ENCODE peak calls at places on chromosomes 12 and 14, in seven cellular contexts. C, L, X, Q, J, Y and M are unnamed samples.
A peak's percentile ranks its signal among the peaks of the same experiment; 100 is the strongest.

GRCh38 chr12:14960548-14961465 is 594 bp downstream of the ARHGDIB start:
- DNase-seq in C (no peak), L (peak; percentile 72), Y (no peak), X (peak; percentile 36), Q (peak; percentile 60), J (no peak), M (peak; percentile 85)

GRCh38 chr12:21771311-21771710 is 3.2 kb downstream of the KCNJ8 start:
- DNase-seq in Q (no peak), J (no peak), L (no peak), C (no peak), X (peak; percentile 74), Y (no peak), M (no peak)

GRCh38 chr12:48285751-48286650 is 64.7 kb downstream of the ZNF641 start:
- DNase-seq in Y (no peak), J (peak; percentile 44), Q (no peak), C (no peak), X (no peak), L (peak; percentile 39), M (peak; percentile 67)

GRCh38 chr12:106428379-106428778 is 70.8 kb downstream of the POLR3B start:
- DNase-seq in X (peak; percentile 52), Y (peak; percentile 40), Q (peak; percentile 24), C (peak; percentile 42), J (no peak), L (no peak), M (no peak)

GRCh38 chr12:25972783-25973182 is 14.3 kb downstream of the RASSF8 start:
- DNase-seq in J (no peak), Y (no peak), L (no peak), C (no peak), Q (no peak), X (peak; percentile 79), M (no peak)

GRCh38 chr14:31207746-31208545 is at the start of gene HECTD1:
- DNase-seq in Y (peak; percentile 95), Q (peak; percentile 92), L (peak; percentile 91), X (peak; percentile 84), J (peak; percentile 93), C (peak; percentile 74), M (peak; percentile 90)

GRCh38 chr12:105444809-105445102 is 114.3 kb downstream of the C12orf75 start:
- DNase-seq in X (peak; percentile 40), Y (no peak), Q (no peak), L (no peak), J (no peak), C (no peak), M (no peak)

GRCh38 chr12:18752280-18752920 is 14.5 kb downstream of the CAPZA3 start:
- DNase-seq in X (peak; percentile 95), J (peak; percentile 99), C (no peak), Q (peak; percentile 55), Y (no peak), L (no peak), M (no peak)

GRCh38 chr12:46419675-46420074 is 47.1 kb upstream of the SLC38A2 start:
- DNase-seq in Q (no peak), X (no peak), Y (no peak), C (no peak), J (no peak), L (no peak), M (no peak)

GRCh38 chr12:46895726-46896125 is 69.9 kb upstream of the SLC38A4 start:
- DNase-seq in Q (no peak), Y (no peak), X (no peak), C (no peak), L (no peak), J (no peak), M (no peak)

GRCh38 chr12:47773858-47774580 is 981 bp downstream of the SLC48A1 start:
- DNase-seq in Q (no peak), Y (no peak), J (no peak), C (no peak), X (no peak), L (no peak), M (no peak)

GRCh38 chr12:125245601-125246345 is 180.5 kb downstream of the AACS start:
- DNase-seq in X (no peak), J (no peak), Q (no peak), L (no peak), C (no peak), Y (no peak), M (no peak)

GRCh38 chr12:47165934-47166333 is 86.2 kb upstream of the AMIGO2 start:
- DNase-seq in Y (peak; percentile 66), Q (no peak), J (peak; percentile 69), C (no peak), L (no peak), X (no peak), M (no peak)

GRCh38 chr14:88310457-88310856 is 12.6 kb downstream of the KCNK10 start:
- DNase-seq in C (no peak), J (peak; percentile 9), X (no peak), Y (no peak), L (no peak), Q (no peak), M (no peak)

GRCh38 chr14:61277784-61278183 is 3.4 kb downstream of the TMEM30B start:
- DNase-seq in X (no peak), J (no peak), L (no peak), C (no peak), Y (no peak), Q (no peak), M (no peak)
- H3K4me3 ChIP-seq in X (no peak overlapping the region), J (no peak overlapping the region), L (no peak overlapping the region), C (no peak overlapping the region), Y (no peak overlapping the region), Q (no peak overlapping the region), M (no peak overlapping the region)

DNA sequence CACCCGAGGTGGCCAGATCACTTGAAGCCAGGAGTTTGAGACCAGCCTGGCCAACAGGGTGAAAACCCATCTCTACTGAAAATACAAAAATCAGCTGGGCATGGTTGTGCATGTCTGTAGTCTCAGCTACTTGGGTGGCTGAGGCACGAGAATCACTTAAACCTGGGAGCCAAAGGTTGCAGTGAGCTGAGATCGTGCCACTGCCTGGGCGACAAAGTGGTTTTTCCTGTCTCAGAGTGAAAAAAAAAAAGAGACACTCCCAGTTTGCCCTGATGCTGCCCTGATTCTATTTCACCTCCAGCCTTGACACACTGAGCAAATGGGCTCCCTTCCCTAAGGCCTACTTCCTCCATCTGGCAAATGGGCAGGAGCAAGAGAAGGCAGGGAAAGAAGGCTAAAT is 28.5 kb upstream of the PLEK2 start:
- DNase-seq in Y (no peak), X (no peak), L (no peak), Q (no peak), C (no peak), J (no peak), M (no peak)
- H3K27ac ChIP-seq in Y (no peak overlapping the region), X (no peak overlapping the region), L (no peak overlapping the region), Q (no peak overlapping the region), C (no peak overlapping the region), J (no peak overlapping the region), M (no peak overlapping the region)

GRCh38 chr14:61234215-61234916 is 46.8 kb downstream of the TMEM30B start:
- DNase-seq in X (no peak), Y (no peak), C (peak; percentile 30), L (no peak), J (no peak), Q (no peak), M (no peak)
- H3K4me3 ChIP-seq in X (no peak overlapping the region), Y (no peak overlapping the region), C (peak overlapping the region; percentile 26), L (no peak overlapping the region), J (no peak overlapping the region), Q (no peak overlapping the region), M (no peak overlapping the region)

GRCh38 chr12:68374315-68374982 is 42.3 kb upstream of the MDM1 start:
- DNase-seq in Q (no peak), L (peak; percentile 49), C (peak; percentile 62), X (no peak), J (no peak), Y (no peak), M (peak; percentile 80)
- H3K27ac ChIP-seq in Q (no peak overlapping the region), L (peak overlapping the region; percentile 24), C (peak overlapping the region; percentile 85), X (no peak overlapping the region), J (no peak overlapping the region), Y (no peak overlapping the region), M (peak overlapping the region; percentile 83)

GRCh38 chr14:64706119-64706465 is 1.9 kb downstream of the PLEKHG3 start:
- DNase-seq in J (peak; percentile 20), C (no peak), Q (no peak), Y (no peak), X (no peak), L (no peak), M (no peak)
- H3K4me3 ChIP-seq in J (no peak overlapping the region), C (peak overlapping the region; percentile 88), Q (peak overlapping the region; percentile 84), Y (peak overlapping the region; percentile 82), X (no peak overlapping the region), L (peak overlapping the region; percentile 57), M (peak overlapping the region; percentile 37)

DNA sequence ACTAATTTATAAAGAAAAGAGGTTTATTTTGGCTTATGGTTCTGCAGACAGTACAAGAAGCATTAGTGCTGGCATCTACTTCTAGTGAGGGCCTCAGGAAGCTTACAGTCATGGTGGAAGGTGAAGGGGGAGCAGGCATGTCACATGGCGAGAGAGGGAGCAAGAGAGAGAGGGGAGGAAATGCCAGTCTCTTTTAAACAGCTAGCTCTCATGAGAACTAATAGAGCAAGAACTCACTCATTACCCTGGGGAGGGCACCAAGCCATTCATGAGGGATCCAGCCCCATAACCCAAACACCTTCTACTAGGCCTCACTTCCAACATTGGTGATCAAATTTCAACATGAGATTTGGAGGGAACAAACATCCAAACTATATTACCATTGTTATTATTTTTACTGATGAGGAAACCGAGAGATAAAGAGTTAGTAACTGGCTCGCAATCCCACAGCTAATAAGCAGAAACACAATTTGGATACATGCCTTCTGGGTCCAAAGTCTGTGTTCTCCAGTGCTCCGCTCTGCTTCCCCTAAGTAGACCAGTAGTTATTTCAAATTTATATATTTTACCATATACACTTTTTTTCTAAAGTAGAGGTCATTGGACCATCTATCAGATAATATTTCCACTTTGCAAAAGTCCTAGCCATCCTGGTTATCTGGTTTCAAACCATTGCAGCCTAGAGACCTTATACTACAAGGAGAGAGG is 9.7 kb downstream of the SLC35E3 start:
- DNase-seq in C (no peak), Q (no peak), L (no peak), J (no peak), X (no peak), Y (no peak), M (no peak)
- H3K27ac ChIP-seq in C (no peak overlapping the region), Q (no peak overlapping the region), L (no peak overlapping the region), J (no peak overlapping the region), X (no peak overlapping the region), Y (no peak overlapping the region), M (no peak overlapping the region)

GRCh38 chr12:75480469-75480949 is at the start of gene GLIPR1:
- DNase-seq in X (peak; percentile 99), Q (peak; percentile 65), L (peak; percentile 83), Y (peak; percentile 81), J (peak; percentile 62), C (peak; percentile 57), M (peak; percentile 88)
- H3K4me3 ChIP-seq in X (peak within 1 kb of the TSS; percentile 66), Q (peak within 1 kb of the TSS; percentile 36), L (peak within 1 kb of the TSS; percentile 84), Y (peak within 1 kb of the TSS; percentile 50), J (no peak within 1 kb of the TSS), C (peak within 1 kb of the TSS; percentile 50), M (peak within 1 kb of the TSS; percentile 99)